ENCODE peak calls at places on chromosomes 11 and 22, in eight cellular contexts. N is brain microvascular endothelial cell, G is foreskin fibroblast, D is endodermal cell, Q is IMR-90, T is endothelial cell of umbilical vein, O is osteoblast, H is tibial nerve. W is an unnamed sample.

GRCh38 chr11:21110378-21110777 is 441.0 kb downstream of the NELL1 start:
- DNase-seq in N (no peak), T (no peak), O (no peak), H (no peak), D (no peak), G (no peak), Q (no peak), W (no peak)

GRCh38 chr11:13098067-13098466 is 89.0 kb downstream of the RASSF10 start:
- DNase-seq in D (no peak), O (no peak), G (no peak), Q (no peak), T (no peak), N (no peak), H (no peak), W (no peak)

GRCh38 chr11:76955459-76956114 is 78.6 kb upstream of the B3GNT6 start:
- DNase-seq in G (peak), H (no peak), T (no peak), N (no peak), O (no peak), D (no peak), Q (no peak), W (no peak)

GRCh38 chr22:32745251-32745995 is 56.1 kb upstream of the TIMP3 start:
- DNase-seq in N (no peak), T (no peak), H (peak), Q (peak), G (peak), D (peak), O (no peak), W (no peak)

GRCh38 chr22:40367342-40367741 is 3.1 kb upstream of the SGSM3 start:
- DNase-seq in D (no peak), O (no peak), T (no peak), H (no peak), Q (no peak), N (no peak), G (no peak), W (no peak)

GRCh38 chr11:45872513-45873356 is 12.7 kb upstream of the MAPK8IP1 start:
- DNase-seq in H (no peak), T (peak), G (peak), N (peak), O (peak), D (peak), Q (peak), W (no peak)

GRCh38 chr11:111870887-111871692 is at the start of gene ALG9:
- DNase-seq in G (peak), N (peak), H (peak), O (peak), T (peak), D (peak), Q (peak), W (peak)

GRCh38 chr11:74015919-74016684 is 7.2 kb upstream of the UCP3 start:
- DNase-seq in T (no peak), Q (no peak), O (no peak), N (no peak), D (no peak), H (no peak), G (no peak), W (no peak)

GRCh38 chr11:104623518-104623917 is 274.7 kb downstream of the CASP12 start:
- DNase-seq in G (peak), O (no peak), N (peak), T (peak), H (no peak), Q (peak), D (no peak), W (no peak)

GRCh38 chr22:46287873-46288751 is 8.6 kb upstream of the GTSE1 start:
- DNase-seq in D (no peak), G (no peak), T (peak), H (no peak), N (no peak), Q (no peak), O (peak), W (no peak)

GRCh38 chr11:41522391-41522790 is 62.9 kb upstream of the LRRC4C start:
- DNase-seq in O (no peak), G (no peak), H (no peak), D (no peak), T (no peak), N (peak), Q (no peak), W (no peak)

GRCh38 chr11:14764899-14765527 is 121.4 kb downstream of the PDE3B start:
- DNase-seq in G (no peak), O (no peak), Q (peak), T (peak), N (peak), D (no peak), H (no peak), W (no peak)

GRCh38 chr22:29842740-29843139 is 4.7 kb upstream of the ASCC2 start:
- DNase-seq in D (no peak), G (peak), T (peak), N (peak), Q (peak), O (peak), H (peak), W (no peak)

GRCh38 chr11:2877474-2877873 is 8.1 kb downstream of the CDKN1C start:
- DNase-seq in T (no peak), O (no peak), D (no peak), G (peak), N (no peak), Q (no peak), H (no peak), W (no peak)

GRCh38 chr11:117045956-117046355 is 52.3 kb downstream of the SIK3 start:
- DNase-seq in N (no peak), T (no peak), G (peak), D (no peak), Q (no peak), O (peak), H (no peak), W (no peak)

GRCh38 chr11:116461789-116462188 is 311.0 kb downstream of the BUD13 start:
- DNase-seq in Q (no peak), D (peak), G (no peak), T (no peak), H (no peak), O (no peak), N (no peak), W (no peak)

GRCh38 chr22:23230348-23231068 is 50.2 kb downstream of the BCR start:
- DNase-seq in H (no peak), Q (no peak), G (no peak), O (no peak), D (peak), T (no peak), N (no peak), W (no peak)

GRCh38 chr11:83392556-83392955 is 106.4 kb upstream of the CCDC90B start:
- DNase-seq in Q (no peak), T (no peak), H (no peak), O (no peak), N (no peak), D (no peak), G (no peak), W (no peak)

GRCh38 chr11:112042961-112043304 is 17.7 kb downstream of the DLAT start:
- DNase-seq in G (no peak), O (no peak), H (no peak), N (no peak), Q (no peak), T (no peak), D (no peak), W (no peak)

DNA sequence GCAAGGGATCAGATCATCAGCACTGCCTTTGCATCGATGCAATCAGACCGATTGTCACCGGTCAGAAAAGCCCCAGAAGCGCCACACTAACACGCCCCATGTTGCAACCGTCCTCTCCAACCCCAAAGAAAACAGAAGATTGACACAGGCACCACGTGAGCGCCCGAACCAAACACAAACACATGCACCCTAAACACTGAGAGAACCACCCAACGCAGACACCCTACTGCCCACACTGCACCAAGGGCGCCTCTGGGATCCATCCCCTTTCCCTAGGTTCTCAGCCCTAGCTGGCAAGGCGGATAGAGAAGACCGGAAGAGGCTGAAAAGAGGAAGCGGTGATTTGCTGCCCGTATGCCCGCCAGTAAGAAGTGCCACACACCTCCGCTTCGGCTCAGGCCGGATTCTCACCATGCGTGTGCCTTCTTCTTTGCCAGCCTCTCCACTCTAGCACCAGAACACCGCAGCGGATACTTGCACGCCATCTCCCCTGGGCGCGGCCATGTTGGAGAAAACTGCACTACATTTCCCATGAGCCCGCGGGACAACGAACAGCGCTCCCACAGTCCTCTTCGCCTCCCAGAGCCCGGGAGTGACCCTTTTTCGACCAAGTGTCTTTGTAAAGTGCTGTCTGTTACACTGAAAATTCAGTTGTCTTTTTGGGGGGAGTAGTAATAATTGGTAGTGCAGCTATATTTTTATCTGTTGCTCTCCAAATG is at the start of gene ALKBH8:
- DNase-seq in T (peak), O (peak), D (peak), G (peak), N (peak), H (peak), Q (peak), W (peak)
- TF ChIP-seq CTCF in T (no peak), O (no peak), D (no peak), G (no peak), N (no peak), H (no peak), Q (no peak), W (no peak)

GRCh38 chr11:102316505-102316904 is 779 bp upstream of the BIRC3 start:
- DNase-seq in H (no peak), O (no peak), D (no peak), N (no peak), Q (no peak), T (no peak), G (no peak), W (no peak)

GRCh38 chr11:102314784-102315183 is 2.5 kb upstream of the BIRC3 start:
- DNase-seq in G (no peak), H (no peak), T (no peak), Q (no peak), D (no peak), O (no peak), N (no peak), W (no peak)

GRCh38 chr11:102313225-102313940 is 3.9 kb upstream of the BIRC3 start:
- DNase-seq in D (no peak), N (no peak), H (no peak), Q (no peak), O (no peak), G (no peak), T (peak), W (no peak)

GRCh38 chr11:102309621-102310541 is 7.4 kb upstream of the BIRC3 start:
- DNase-seq in N (no peak), Q (no peak), D (peak), T (no peak), O (no peak), G (peak), H (no peak), W (no peak)

GRCh38 chr11:102312656-102313055 is 4.6 kb upstream of the BIRC3 start:
- DNase-seq in O (no peak), G (peak), Q (peak), D (no peak), H (no peak), N (no peak), T (peak), W (no peak)
- H3K4me3 ChIP-seq in O (peak), G (peak), Q (peak), D (no peak), H (peak), N (peak), T (no peak), W (peak)

DNA sequence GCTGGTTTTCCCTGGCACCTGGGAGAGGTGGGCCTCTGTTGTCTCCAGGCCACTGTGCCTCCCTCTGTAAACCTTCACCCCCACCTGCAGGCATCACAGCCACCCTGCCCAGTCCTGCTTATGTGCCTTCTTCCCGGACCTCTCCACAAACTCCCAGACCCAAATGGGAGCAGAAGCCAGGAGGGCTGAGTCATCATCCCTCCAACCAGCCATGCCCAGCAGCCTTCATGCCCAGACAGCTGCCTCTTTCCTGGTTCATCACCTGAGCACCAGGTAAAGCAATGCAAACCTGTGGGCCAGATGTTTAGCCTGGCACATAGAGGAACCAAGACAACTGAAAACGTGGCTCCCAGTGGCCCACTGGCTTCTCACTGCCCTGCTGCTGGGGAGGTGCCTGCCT is 2.1 kb upstream of the TMPRSS4 start:
- DNase-seq in Q (no peak), O (no peak), G (no peak), N (no peak), D (no peak), H (no peak), T (no peak), W (no peak)
- TF ChIP-seq CTCF in Q (no peak), O (no peak), G (no peak), N (no peak), D (no peak), H (no peak), T (no peak), W (no peak)

GRCh38 chr22:50626856-50627451 is 998 bp downstream of the ARSA start:
- DNase-seq in D (peak), N (no peak), H (no peak), O (peak), Q (no peak), G (no peak), T (no peak), W (no peak)
- H3K4me3 ChIP-seq in D (peak), N (peak), H (peak), O (peak), Q (peak), G (peak), T (no peak), W (peak)

W was measured in coronary artery.